ENCODE peak calls at places on chromosomes 3 and 15, in six cellular contexts. O is tibial artery; P is heart left ventricle; C is CD8-positive, alpha-beta memory T cell; X is stomach; V is spleen. U is an unnamed sample. For H3K4me1 and H3K36me3, the result is how much of the 10 kb centered on the place peaks cover.

GRCh38 chr15:81484076-81484475 is 110.1 kb upstream of the TMC3 start:
- DNase-seq in V (no peak), O (no peak), P (no peak), X (no peak), C (no peak), U (no peak)

GRCh38 chr3:168582503-168582902 is 486.8 kb upstream of the GOLIM4 start:
- DNase-seq in X (no peak), V (no peak), O (no peak), C (no peak), P (no peak), U (no peak)

GRCh38 chr3:16301490-16301889 is 36.5 kb downstream of the OXNAD1 start:
- DNase-seq in O (no peak), V (no peak), X (no peak), C (no peak), P (no peak), U (no peak)

GRCh38 chr15:73927003-73927475 is 777 bp downstream of the LOXL1 start:
- DNase-seq in C (peak), X (peak), V (peak), P (peak), O (peak), U (peak)

GRCh38 chr3:170355738-170356595 is 1.5 kb upstream of the SKIL start:
- DNase-seq in C (no peak), X (peak), P (no peak), V (peak), O (peak), U (peak)

GRCh38 chr3:50585919-50586762 is 16.8 kb downstream of the HEMK1 start:
- DNase-seq in O (no peak), C (no peak), V (no peak), P (no peak), X (no peak), U (no peak)

GRCh38 chr3:100221159-100221558 is 39.6 kb upstream of the TBC1D23 start:
- DNase-seq in P (no peak), X (no peak), O (no peak), C (no peak), V (no peak), U (no peak)

GRCh38 chr15:64800476-64800875 is 25.0 kb downstream of the PIF1 start:
- DNase-seq in P (no peak), V (no peak), C (no peak), X (no peak), O (no peak), U (no peak)

GRCh38 chr3:188174309-188175044 is 20.5 kb downstream of the LPP start:
- DNase-seq in V (no peak), X (no peak), P (no peak), O (no peak), C (no peak), U (no peak)
- H3K4me1 ChIP-seq in V (under half), X (half or more), P (half or more), O (half or more), C (under half), U (under half)

DNA sequence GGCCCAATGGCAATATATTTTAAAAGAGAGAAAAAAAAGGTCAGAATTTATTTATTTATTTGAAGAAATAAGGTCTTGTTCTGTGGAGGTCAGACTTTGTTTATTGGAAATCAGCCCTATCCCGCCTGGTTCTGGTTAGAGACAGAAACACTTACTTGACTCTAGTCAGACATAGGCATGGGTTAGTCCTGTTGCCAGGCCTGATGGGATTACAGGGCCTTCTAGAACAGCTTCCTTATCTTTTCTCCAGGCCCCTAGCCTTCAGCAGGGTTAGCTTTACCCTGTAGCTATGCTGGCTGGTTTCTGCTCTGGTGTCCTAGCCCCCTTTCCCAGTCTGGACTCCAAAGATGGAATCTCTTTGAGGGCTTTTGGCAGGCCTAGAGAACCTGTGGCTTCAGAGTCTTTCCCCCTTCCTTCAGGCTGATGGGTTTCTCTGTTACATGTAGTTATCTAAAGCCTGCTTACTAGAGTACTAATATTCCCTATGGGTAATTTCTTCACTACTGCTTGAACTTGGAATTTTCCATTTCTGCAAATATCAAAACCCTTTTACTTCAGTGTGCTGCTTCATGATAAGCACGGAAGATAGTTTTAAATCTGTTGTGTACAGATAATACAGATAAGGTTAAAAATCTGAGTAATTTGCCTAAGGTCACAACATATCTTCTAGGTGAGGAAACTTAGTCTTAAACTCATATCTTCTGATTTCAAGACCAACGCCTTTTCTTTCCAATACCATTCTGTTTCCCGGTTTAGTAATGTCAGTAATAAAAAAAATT is 10.6 kb downstream of the IREB2 start:
- DNase-seq in V (no peak), O (no peak), C (no peak), X (no peak), P (no peak), U (no peak)
- H3K36me3 ChIP-seq in V (half or more), O (under half), C (under half), X (under half), P (under half), U (under half)

GRCh38 chr15:100206643-100207042 is 135.1 kb downstream of the ADAMTS17 start:
- DNase-seq in C (no peak), X (no peak), V (peak), P (no peak), O (no peak), U (no peak)
- H3K27ac ChIP-seq in C (no peak), X (no peak), V (no peak), P (no peak), O (no peak), U (no peak)

GRCh38 chr15:56918046-56918906 is at the start of gene TCF12:
- DNase-seq in P (peak), X (peak), O (peak), V (peak), C (peak), U (peak)

GRCh38 chr15:56916825-56917477 is 1.5 kb upstream of the TCF12 start:
- DNase-seq in O (no peak), V (no peak), C (no peak), X (no peak), P (no peak), U (no peak)

GRCh38 chr15:56918907-56919707 is 663 bp downstream of the TCF12 start:
- DNase-seq in V (peak), X (peak), O (peak), C (peak), P (peak), U (peak)

GRCh38 chr15:56917652-56918045 is 795 bp upstream of the TCF12 start:
- DNase-seq in P (no peak), C (no peak), X (no peak), O (no peak), V (no peak), U (peak)

GRCh38 chr15:56919708-56920637 is 1.5 kb downstream of the TCF12 start:
- DNase-seq in C (no peak), O (peak), X (no peak), P (no peak), V (no peak), U (no peak)
- H3K4me1 ChIP-seq in C (under half), O (under half), X (half or more), P (half or more), V (under half), U (under half)

GRCh38 chr15:98907921-98908490 is 99.6 kb downstream of the PGPEP1L start:
- DNase-seq in P (no peak), O (no peak), X (no peak), V (no peak), C (no peak), U (no peak)
- H3K36me3 ChIP-seq in P (half or more), O (under half), X (half or more), V (half or more), C (under half), U (under half)

DNA sequence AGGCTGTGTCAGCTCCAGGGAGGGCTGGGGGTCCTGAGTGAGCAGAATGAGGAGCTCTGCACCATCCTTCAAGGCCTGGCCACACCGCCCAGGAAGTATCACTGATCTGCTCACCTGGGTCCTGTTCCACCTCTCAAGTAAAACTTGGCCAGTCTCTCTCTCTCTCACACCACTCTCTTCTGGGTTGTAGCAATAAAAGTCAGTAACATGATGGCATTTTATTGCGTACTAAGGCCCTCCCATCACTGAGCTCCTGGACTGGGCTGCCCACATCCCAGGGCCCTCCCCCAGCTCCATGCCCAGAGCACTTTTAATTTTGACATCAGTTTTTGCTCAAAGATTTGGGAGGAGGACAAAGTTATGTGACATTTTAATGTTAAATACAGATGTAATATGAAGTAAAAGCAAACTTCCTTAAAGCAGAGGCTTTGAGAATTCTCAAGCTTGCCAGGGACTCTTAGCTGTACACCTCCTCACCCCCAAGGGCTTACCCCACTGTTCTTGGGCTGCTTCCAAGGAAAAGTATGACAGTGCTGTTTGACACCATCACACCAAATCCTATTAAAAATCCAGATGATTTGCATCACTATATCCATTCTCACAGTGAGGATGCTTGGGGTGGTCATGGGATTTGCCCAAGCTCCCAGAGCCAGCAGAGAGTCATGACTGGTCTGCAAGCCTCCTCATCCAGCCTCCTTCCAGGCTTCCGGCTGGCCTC is 105.1 kb upstream of the SLCO2A1 start:
- DNase-seq in C (no peak), V (no peak), P (no peak), O (no peak), X (no peak), U (no peak)
- H3K27ac ChIP-seq in C (no peak), V (no peak), P (no peak), O (no peak), X (no peak), U (no peak)

GRCh38 chr15:48774484-48774883 is 36.4 kb downstream of the CEP152 start:
- DNase-seq in P (no peak), X (no peak), O (no peak), V (no peak), C (no peak), U (no peak)

GRCh38 chr15:48777645-48778337 is 33.1 kb downstream of the CEP152 start:
- DNase-seq in P (no peak), O (no peak), X (no peak), C (no peak), V (no peak), U (no peak)

GRCh38 chr15:48778338-48778730 is 32.5 kb downstream of the CEP152 start:
- DNase-seq in P (no peak), O (no peak), V (no peak), X (no peak), C (no peak), U (no peak)

GRCh38 chr15:48781002-48781401 is 29.9 kb downstream of the CEP152 start:
- DNase-seq in O (no peak), C (no peak), X (no peak), P (no peak), V (no peak), U (no peak)

DNA sequence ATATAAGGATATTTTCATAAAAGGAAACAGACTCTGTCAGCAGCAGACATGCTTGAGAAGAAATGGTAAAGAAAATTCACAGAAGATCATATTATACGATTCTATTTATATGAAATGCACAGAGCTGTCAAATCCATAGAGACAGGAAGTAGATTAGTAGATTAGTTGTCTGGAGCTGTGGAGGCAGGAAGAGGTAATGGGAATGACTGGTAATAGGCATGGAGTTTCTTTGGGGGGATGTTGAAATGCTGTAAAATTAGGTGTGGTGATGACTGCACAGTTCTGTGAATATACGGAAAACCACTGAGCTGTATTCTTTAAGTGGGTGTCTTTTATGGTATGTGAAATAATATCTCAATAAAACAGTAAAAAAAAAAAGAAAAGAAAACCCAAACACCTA is 35.3 kb downstream of the CEP152 start:
- DNase-seq in X (no peak), V (no peak), C (no peak), P (no peak), O (no peak), U (no peak)
- H3K4me1 ChIP-seq in X (under half), V (under half), C (under half), P (under half), O (under half), U (under half)

GRCh38 chr3:137075020-137075419 is 117.2 kb downstream of the IL20RB start:
- DNase-seq in C (no peak), V (no peak), X (no peak), P (no peak), O (no peak), U (no peak)

GRCh38 chr3:137084579-137084978 is 126.8 kb downstream of the IL20RB start:
- DNase-seq in V (no peak), P (no peak), O (no peak), C (no peak), X (no peak), U (no peak)

GRCh38 chr3:137081711-137082110 is 123.9 kb downstream of the IL20RB start:
- DNase-seq in C (no peak), X (no peak), P (no peak), V (no peak), O (no peak), U (no peak)

DNA sequence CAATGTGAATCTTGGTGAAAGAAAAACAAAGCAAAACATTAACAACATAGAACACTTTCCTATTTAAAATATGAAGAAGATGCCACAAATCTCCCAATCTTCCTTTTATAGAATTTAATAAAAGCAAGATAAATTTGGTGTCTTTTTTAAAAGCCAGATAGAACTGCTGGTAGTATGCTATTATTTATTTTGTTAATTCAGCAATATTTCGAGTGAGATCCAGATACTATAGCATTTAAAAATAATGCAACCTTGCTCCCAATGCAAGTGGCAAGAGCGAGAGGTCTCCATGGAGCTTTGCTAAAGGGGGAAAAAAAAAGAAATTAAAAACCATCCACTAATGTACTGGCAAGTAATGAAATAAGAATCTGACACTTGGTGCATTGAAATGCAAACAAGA is 121.8 kb downstream of the IL20RB start:
- DNase-seq in C (no peak), O (no peak), X (no peak), V (no peak), P (no peak), U (no peak)
- H3K36me3 ChIP-seq in C (under half), O (under half), X (under half), V (under half), P (under half), U (under half)

U was measured in effector memory CD4-positive, alpha-beta T cell.